ENCODE peak calls at places on chromosomes 5 and 9, in ten cellular contexts. R, B, M, I, J, U, L, Y, Q and W are unnamed samples. For H3K4me1, the result is how much of the 10 kb centered on the place peaks cover.

GRCh38 chr5:4204616-4205151 is 609.1 kb downstream of the IRX1 start:
- DNase-seq in R (no peak), B (no peak), M (no peak), I (no peak), J (no peak), U (no peak), L (no peak), Y (no peak), Q (no peak), W (no peak)

GRCh38 chr9:128244443-128245226 is 31.2 kb downstream of the GOLGA2 start:
- DNase-seq in R (no peak), B (no peak), M (peak), I (peak), J (peak), U (peak), L (peak), Y (peak), Q (peak), W (peak)

GRCh38 chr9:34556231-34556525 is 33.3 kb downstream of the CNTFR start:
- DNase-seq in R (no peak), B (no peak), M (no peak), I (no peak), J (no peak), U (no peak), L (no peak), Y (no peak), Q (no peak), W (no peak)

GRCh38 chr9:105138306-105138801 is 106.1 kb upstream of the SLC44A1 start:
- DNase-seq in R (no peak), B (no peak), M (no peak), I (peak), J (peak), U (peak), L (no peak), Y (peak), Q (peak), W (peak)

GRCh38 chr5:158435161-158435616 is 576.2 kb upstream of the CLINT1 start:
- DNase-seq in R (no peak), B (peak), M (no peak), I (no peak), J (no peak), U (no peak), L (no peak), Y (no peak), Q (no peak), W (no peak)

GRCh38 chr9:137266162-137266527 is 11.0 kb downstream of the NELFB start:
- DNase-seq in R (no peak), B (no peak), M (no peak), I (no peak), J (no peak), U (no peak), L (peak), Y (no peak), Q (no peak), W (no peak)

GRCh38 chr9:21813575-21814473 is 11.4 kb downstream of the MTAP start:
- DNase-seq in R (peak), B (peak), M (peak), I (peak), J (peak), U (peak), L (no peak), Y (peak), Q (peak), W (peak)

GRCh38 chr9:7342229-7342628 is 457.3 kb downstream of the DMAC1 start:
- DNase-seq in R (no peak), B (no peak), M (no peak), I (no peak), J (no peak), U (no peak), L (no peak), Y (no peak), Q (no peak), W (no peak)

GRCh38 chr9:18238254-18238653 is 235.7 kb upstream of the ADAMTSL1 start:
- DNase-seq in R (no peak), B (no peak), M (peak), I (no peak), J (peak), U (no peak), L (no peak), Y (no peak), Q (peak), W (no peak)

GRCh38 chr5:15463231-15463630 is 36.7 kb upstream of the FBXL7 start:
- DNase-seq in R (no peak), B (no peak), M (peak), I (no peak), J (peak), U (no peak), L (no peak), Y (no peak), Q (peak), W (no peak)

GRCh38 chr5:136957428-136957827 is 541.7 kb downstream of the SPOCK1 start:
- DNase-seq in R (no peak), B (no peak), M (no peak), I (no peak), J (no peak), U (no peak), L (no peak), Y (no peak), Q (no peak), W (no peak)

GRCh38 chr5:170809551-170809950 is 26.0 kb downstream of the GABRP start:
- DNase-seq in R (no peak), B (no peak), M (peak), I (no peak), J (peak), U (no peak), L (no peak), Y (no peak), Q (peak), W (no peak)

GRCh38 chr9:108160039-108160438 is 670.5 kb upstream of the KLF4 start:
- DNase-seq in R (no peak), B (no peak), M (no peak), I (no peak), J (no peak), U (no peak), L (no peak), Y (no peak), Q (no peak), W (no peak)

GRCh38 chr9:128902351-128903078 is 18.3 kb upstream of the PHYHD1 start:
- DNase-seq in R (peak), B (peak), M (no peak), I (peak), J (no peak), U (peak), L (peak), Y (no peak), Q (no peak), W (no peak)

GRCh38 chr5:137236266-137236665 is 262.9 kb downstream of the SPOCK1 start:
- DNase-seq in R (no peak), B (no peak), M (no peak), I (no peak), J (peak), U (no peak), L (no peak), Y (no peak), Q (no peak), W (no peak)

GRCh38 chr5:179297486-179298180 is 47.6 kb downstream of the ADAMTS2 start:
- DNase-seq in R (peak), B (no peak), M (no peak), I (no peak), J (no peak), U (peak), L (peak), Y (no peak), Q (no peak), W (peak)

GRCh38 chr9:98995059-98995665 is 51.5 kb downstream of the COL15A1 start:
- DNase-seq in R (no peak), B (no peak), M (no peak), I (no peak), J (peak), U (peak), L (peak), Y (peak), Q (no peak), W (peak)

GRCh38 chr5:133738271-133738670 is 125.9 kb upstream of the FSTL4 start:
- DNase-seq in R (no peak), B (no peak), M (no peak), I (no peak), J (no peak), U (no peak), L (no peak), Y (no peak), Q (no peak), W (no peak)

GRCh38 chr5:144582046-144582445 is 411.4 kb downstream of the KCTD16 start:
- DNase-seq in R (no peak), B (no peak), M (no peak), I (no peak), J (no peak), U (no peak), L (no peak), Y (no peak), Q (no peak), W (no peak)

GRCh38 chr9:107982735-107983134 is 493.2 kb upstream of the KLF4 start:
- DNase-seq in R (no peak), B (no peak), M (no peak), I (no peak), J (no peak), U (no peak), L (no peak), Y (no peak), Q (no peak), W (no peak)

GRCh38 chr9:117718085-117718484 is 13.9 kb downstream of the TLR4 start:
- DNase-seq in R (no peak), B (no peak), M (no peak), I (no peak), J (peak), U (no peak), L (no peak), Y (no peak), Q (peak), W (no peak)

GRCh38 chr9:115326461-115326860 is 208.5 kb upstream of the TNC start:
- DNase-seq in R (no peak), B (no peak), M (no peak), I (no peak), J (no peak), U (no peak), L (no peak), Y (no peak), Q (no peak), W (no peak)

GRCh38 chr9:13731637-13732036 is 452.1 kb upstream of the MPDZ start:
- DNase-seq in R (no peak), B (no peak), M (no peak), I (no peak), J (no peak), U (no peak), L (no peak), Y (no peak), Q (no peak), W (no peak)

GRCh38 chr5:139904566-139905400 is 109.2 kb downstream of the PSD2 start:
- DNase-seq in R (no peak), B (no peak), M (no peak), I (no peak), J (peak), U (no peak), L (no peak), Y (no peak), Q (no peak), W (peak)

GRCh38 chr9:134355561-134356278 is 29.5 kb downstream of the RXRA start:
- DNase-seq in R (no peak), B (no peak), M (no peak), I (no peak), J (no peak), U (no peak), L (no peak), Y (no peak), Q (no peak), W (no peak)

GRCh38 chr9:134357631-134358025 is 31.4 kb downstream of the RXRA start:
- DNase-seq in R (no peak), B (no peak), M (no peak), I (no peak), J (no peak), U (no peak), L (no peak), Y (no peak), Q (no peak), W (no peak)

GRCh38 chr9:134353539-134353938 is 27.3 kb downstream of the RXRA start:
- DNase-seq in R (no peak), B (no peak), M (no peak), I (no peak), J (no peak), U (no peak), L (no peak), Y (no peak), Q (no peak), W (no peak)

GRCh38 chr9:134356496-134357470 is 30.5 kb downstream of the RXRA start:
- DNase-seq in R (no peak), B (no peak), M (no peak), I (peak), J (no peak), U (no peak), L (no peak), Y (no peak), Q (no peak), W (no peak)

DNA sequence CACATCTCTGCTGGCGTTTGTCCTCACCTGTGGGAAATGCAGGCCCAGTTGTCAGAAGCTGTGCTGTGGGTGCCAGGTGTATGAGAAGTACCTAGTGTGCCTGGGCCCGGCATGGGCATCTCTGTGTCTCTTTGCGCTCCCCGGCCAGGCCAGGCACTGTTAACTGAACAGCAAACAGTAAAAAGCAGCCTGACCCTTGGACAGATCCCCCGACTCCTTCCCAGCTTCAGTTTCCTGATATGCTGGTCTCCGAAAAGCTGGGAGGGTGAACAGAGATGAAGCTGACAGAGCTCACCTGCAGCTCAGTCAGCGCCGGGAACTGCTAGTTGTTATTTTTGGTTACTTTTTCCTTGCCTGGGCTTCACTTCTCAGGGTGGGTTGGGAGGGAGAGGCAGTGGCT is 28.9 kb downstream of the RXRA start:
- DNase-seq in R (no peak), B (no peak), M (no peak), I (no peak), J (no peak), U (no peak), L (no peak), Y (no peak), Q (no peak), W (no peak)
- H3K4me1 ChIP-seq in R (under half), B (under half), M (under half), I (under half), J (under half), U (half or more), L (under half), Y (half or more), Q (half or more), W (half or more)

GRCh38 chr9:130845254-130845653 is 10.2 kb downstream of the ABL1 start:
- DNase-seq in R (no peak), B (no peak), M (no peak), I (no peak), J (no peak), U (peak), L (no peak), Y (no peak), Q (no peak), W (no peak)

GRCh38 chr9:130845901-130846381 is 10.9 kb downstream of the ABL1 start:
- DNase-seq in R (no peak), B (no peak), M (peak), I (no peak), J (peak), U (no peak), L (no peak), Y (peak), Q (peak), W (peak)

GRCh38 chr9:130844028-130844427 is 9.0 kb downstream of the ABL1 start:
- DNase-seq in R (no peak), B (no peak), M (no peak), I (no peak), J (no peak), U (peak), L (no peak), Y (no peak), Q (no peak), W (no peak)

GRCh38 chr9:130842547-130842946 is 7.5 kb downstream of the ABL1 start:
- DNase-seq in R (no peak), B (no peak), M (no peak), I (no peak), J (no peak), U (no peak), L (no peak), Y (no peak), Q (no peak), W (no peak)

GRCh38 chr9:130843049-130843908 is 8.2 kb downstream of the ABL1 start:
- DNase-seq in R (no peak), B (no peak), M (no peak), I (no peak), J (no peak), U (no peak), L (no peak), Y (no peak), Q (no peak), W (no peak)
- H3K4me1 ChIP-seq in R (under half), B (under half), M (under half), I (under half), J (half or more), U (half or more), L (under half), Y (half or more), Q (under half), W (half or more)

DNA sequence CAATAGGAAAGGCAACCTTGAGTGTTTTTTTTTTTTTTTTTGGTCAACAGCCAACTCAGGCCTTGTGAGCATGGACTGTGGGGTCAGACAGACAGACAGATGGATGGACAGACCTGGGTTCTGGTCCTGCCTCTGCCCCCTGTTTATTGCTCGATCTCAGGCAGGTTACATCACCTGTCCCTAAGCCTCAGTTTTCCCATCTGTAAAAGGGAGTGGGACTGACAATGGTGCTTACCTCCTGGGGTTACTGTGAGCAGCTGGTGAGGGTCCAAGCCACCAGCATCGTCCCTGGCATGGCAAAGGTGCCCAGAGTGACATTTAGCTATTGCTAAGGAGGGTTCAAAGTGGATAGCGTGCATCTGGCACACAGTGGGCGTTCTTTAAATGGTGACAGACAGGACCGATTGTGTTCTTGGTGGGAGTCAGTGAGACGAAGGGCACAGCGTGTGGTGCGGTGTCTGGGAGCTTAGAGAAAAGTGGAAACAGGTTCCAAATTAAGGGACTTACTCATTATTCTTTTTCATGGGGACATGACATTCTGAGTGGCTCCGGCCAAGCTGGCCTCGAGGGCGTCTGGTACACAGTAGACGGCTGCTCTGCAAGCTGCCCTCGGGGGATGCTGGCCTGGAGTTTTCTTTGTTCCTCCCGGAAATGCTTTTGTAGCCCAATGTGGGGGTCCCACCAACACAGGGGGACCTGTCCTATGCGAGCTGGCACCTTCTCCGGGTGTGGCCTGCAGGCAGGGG is 72.1 kb downstream of the COL27A1 start:
- DNase-seq in R (no peak), B (no peak), M (no peak), I (no peak), J (no peak), U (no peak), L (no peak), Y (no peak), Q (no peak), W (no peak)
- H3K4me1 ChIP-seq in R (under half), B (under half), M (under half), I (under half), J (under half), U (under half), L (under half), Y (under half), Q (under half), W (under half)

GRCh38 chr5:149417714-149418368 is 38.7 kb upstream of the IL17B start:
- DNase-seq in R (no peak), B (no peak), M (no peak), I (no peak), J (no peak), U (no peak), L (peak), Y (peak), Q (peak), W (peak)
- H3K4me1 ChIP-seq in R (under half), B (under half), M (half or more), I (under half), J (half or more), U (half or more), L (under half), Y (half or more), Q (half or more), W (half or more)

GRCh38 chr9:124385623-124386022 is 29.6 kb downstream of the PSMB7 start:
- DNase-seq in R (no peak), B (no peak), M (no peak), I (no peak), J (no peak), U (no peak), L (no peak), Y (no peak), Q (no peak), W (no peak)
- H3K4me1 ChIP-seq in R (under half), B (under half), M (under half), I (under half), J (under half), U (under half), L (under half), Y (half or more), Q (under half), W (under half)

DNA sequence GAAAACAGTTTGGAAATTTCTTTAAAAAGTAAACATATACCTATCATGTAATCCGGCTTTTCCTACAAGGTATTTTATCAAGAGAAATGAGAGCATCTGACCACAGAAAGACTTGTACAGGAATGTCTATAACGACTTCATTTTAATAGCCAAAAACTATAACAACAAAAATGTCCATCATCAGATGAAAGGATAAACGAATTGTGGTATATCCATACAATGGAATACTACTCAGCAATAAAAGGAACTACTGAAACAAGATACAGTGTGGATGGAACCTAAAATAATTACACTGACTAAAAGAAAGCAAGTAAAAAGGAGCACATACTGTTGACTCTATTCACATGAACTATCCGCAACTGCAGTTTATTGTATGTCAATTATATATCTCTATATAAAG is 1.4 kb upstream of the FTMT start:
- DNase-seq in R (no peak), B (no peak), M (no peak), I (no peak), J (no peak), U (no peak), L (no peak), Y (no peak), Q (no peak), W (no peak)
- H3K4me1 ChIP-seq in R (under half), B (under half), M (under half), I (under half), J (under half), U (under half), L (under half), Y (under half), Q (under half), W (under half)

DNA sequence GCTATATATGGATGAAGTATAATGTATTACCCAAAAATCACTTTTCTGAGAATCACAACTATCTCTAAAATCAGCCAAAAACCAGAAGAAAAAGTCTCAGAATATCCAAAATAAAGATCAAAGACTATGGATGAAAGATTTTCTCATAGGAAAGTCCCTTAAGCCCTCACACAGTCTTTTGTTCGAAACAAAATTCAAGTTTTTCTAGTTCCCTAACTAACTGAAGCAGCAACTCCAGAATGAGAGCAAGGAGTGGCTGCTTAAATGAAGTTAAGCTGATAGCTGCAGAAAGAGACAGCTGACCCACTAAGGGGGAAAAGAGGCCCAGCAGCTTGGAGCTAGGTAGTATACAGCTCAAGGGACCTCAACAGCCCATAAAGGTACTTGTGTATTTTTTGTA is 8.4 kb downstream of the ZBTB5 start:
- DNase-seq in R (no peak), B (no peak), M (no peak), I (no peak), J (no peak), U (no peak), L (no peak), Y (no peak), Q (no peak), W (no peak)
- H3K4me1 ChIP-seq in R (under half), B (under half), M (under half), I (under half), J (under half), U (under half), L (under half), Y (under half), Q (under half), W (under half)

DNA sequence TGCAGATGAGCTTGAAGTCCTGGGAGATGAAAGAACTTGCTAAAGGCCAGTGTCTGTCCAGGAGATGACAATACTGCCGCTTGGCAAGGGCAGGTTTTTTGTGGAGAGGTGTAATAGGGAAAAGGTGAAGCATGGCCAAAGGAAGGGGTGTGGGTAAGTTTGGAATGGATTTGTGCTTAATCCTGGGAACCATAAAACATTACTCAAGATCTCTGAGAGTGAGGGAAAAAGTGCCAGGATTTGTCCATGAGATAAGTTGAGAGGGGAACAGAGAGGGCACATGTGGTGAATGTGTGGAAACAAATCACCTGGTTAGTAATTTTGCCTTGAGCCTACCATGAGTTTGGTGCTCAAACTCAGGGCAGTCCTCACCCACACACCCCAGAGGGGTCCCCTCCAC is 108.8 kb upstream of the CD180 start:
- DNase-seq in R (no peak), B (no peak), M (no peak), I (no peak), J (no peak), U (no peak), L (no peak), Y (no peak), Q (no peak), W (peak)
- H3K4me1 ChIP-seq in R (under half), B (under half), M (under half), I (under half), J (half or more), U (half or more), L (under half), Y (under half), Q (under half), W (under half)